ENCODE peak calls at places on chromosomes 2 and 18, in five cellular contexts. M is A549, Q is GM12878, D is SK-N-SH, U is K562. I is an unnamed sample. For H3K4me1, the result is how much of the 10 kb centered on the place peaks cover.

GRCh38 chr2:241570961-241571581 is 12.5 kb downstream of the BOK start:
- DNase-seq in M (no peak), U (no peak), D (peak), Q (no peak), I (no peak)

GRCh38 chr2:177393381-177393780 is 808 bp downstream of the AGPS start:
- DNase-seq in D (peak), Q (no peak), M (no peak), U (no peak), I (no peak)

GRCh38 chr2:169828141-169828811 is 1.0 kb downstream of the UBR3 start:
- DNase-seq in M (no peak), D (peak), U (peak), Q (peak), I (peak)

GRCh38 chr2:232578662-232579061 is 28.2 kb downstream of the EIF4E2 start:
- DNase-seq in Q (no peak), M (no peak), U (no peak), D (no peak), I (no peak)

GRCh38 chr2:206011795-206012194 is 74.2 kb downstream of the INO80D start:
- DNase-seq in Q (no peak), M (no peak), D (no peak), U (no peak), I (no peak)

GRCh38 chr2:100767224-100767653 is 52.7 kb upstream of the NPAS2 start:
- DNase-seq in D (no peak), Q (no peak), M (no peak), U (no peak), I (peak)

GRCh38 chr2:100936070-100936741 is 65.9 kb upstream of the RPL31 start:
- DNase-seq in D (no peak), M (no peak), Q (no peak), U (no peak), I (no peak)

GRCh38 chr2:175025233-175025632 is 20.1 kb upstream of the CHN1 start:
- DNase-seq in M (no peak), Q (no peak), U (no peak), D (no peak), I (no peak)

GRCh38 chr2:8236391-8236790 is 445.5 kb upstream of the ID2 start:
- DNase-seq in Q (no peak), M (no peak), U (no peak), D (no peak), I (no peak)

GRCh38 chr2:186714611-186715010 is 20.8 kb downstream of the FAM171B start:
- DNase-seq in Q (no peak), D (no peak), U (no peak), M (no peak), I (no peak)

GRCh38 chr2:234968633-234969328 is 17.0 kb downstream of the SH3BP4 start:
- DNase-seq in U (no peak), Q (no peak), M (no peak), D (no peak), I (no peak)

GRCh38 chr2:103003750-103004250 is 242.0 kb downstream of the TMEM182 start:
- DNase-seq in D (no peak), M (no peak), U (no peak), Q (no peak), I (no peak)

GRCh38 chr2:220370764-220371163 is 743.3 kb downstream of the SLC4A3 start:
- DNase-seq in D (no peak), M (no peak), U (no peak), Q (no peak), I (peak)

GRCh38 chr2:161436411-161436810 is 20.3 kb downstream of the TBR1 start:
- DNase-seq in M (no peak), D (no peak), U (no peak), Q (no peak), I (peak)

GRCh38 chr2:28445448-28446258 is 50.2 kb upstream of the PLB1 start:
- DNase-seq in Q (no peak), M (peak), D (peak), U (peak), I (peak)

GRCh38 chr18:58255701-58256311 is 211.8 kb downstream of the NEDD4L start:
- DNase-seq in D (no peak), M (no peak), U (no peak), Q (no peak), I (no peak)

GRCh38 chr18:58253318-58253717 is 209.3 kb downstream of the NEDD4L start:
- DNase-seq in M (no peak), Q (no peak), D (no peak), U (no peak), I (no peak)

GRCh38 chr18:58256316-58257080 is 212.5 kb downstream of the NEDD4L start:
- DNase-seq in U (no peak), M (no peak), D (no peak), Q (no peak), I (no peak)

GRCh38 chr18:58253871-58254270 is 209.8 kb downstream of the NEDD4L start:
- DNase-seq in M (no peak), U (no peak), D (no peak), Q (no peak), I (no peak)

GRCh38 chr18:58254873-58255511 is 211.0 kb downstream of the NEDD4L start:
- DNase-seq in U (no peak), D (no peak), M (no peak), Q (no peak), I (peak)
- TF ChIP-seq RCOR1 in U (no peak), D (no peak), M (no peak), Q (no peak), I (no peak)

GRCh38 chr2:64720543-64721325 is 67.0 kb upstream of the SERTAD2 start:
- DNase-seq in U (no peak), M (no peak), Q (no peak), D (no peak), I (no peak)

GRCh38 chr2:64722645-64723044 is 68.9 kb upstream of the SERTAD2 start:
- DNase-seq in U (no peak), Q (no peak), D (no peak), M (no peak), I (no peak)

GRCh38 chr2:64718250-64718866 is 64.6 kb upstream of the SERTAD2 start:
- DNase-seq in D (peak), U (no peak), Q (no peak), M (no peak), I (no peak)

GRCh38 chr2:64716569-64716968 is 62.9 kb upstream of the SERTAD2 start:
- DNase-seq in Q (no peak), U (no peak), D (no peak), M (no peak), I (no peak)

GRCh38 chr2:64721326-64721633 is 67.6 kb upstream of the SERTAD2 start:
- DNase-seq in U (no peak), Q (no peak), D (no peak), M (no peak), I (no peak)
- H3K4me1 ChIP-seq in U (under half), Q (under half), D (under half), M (under half), I (under half)

DNA sequence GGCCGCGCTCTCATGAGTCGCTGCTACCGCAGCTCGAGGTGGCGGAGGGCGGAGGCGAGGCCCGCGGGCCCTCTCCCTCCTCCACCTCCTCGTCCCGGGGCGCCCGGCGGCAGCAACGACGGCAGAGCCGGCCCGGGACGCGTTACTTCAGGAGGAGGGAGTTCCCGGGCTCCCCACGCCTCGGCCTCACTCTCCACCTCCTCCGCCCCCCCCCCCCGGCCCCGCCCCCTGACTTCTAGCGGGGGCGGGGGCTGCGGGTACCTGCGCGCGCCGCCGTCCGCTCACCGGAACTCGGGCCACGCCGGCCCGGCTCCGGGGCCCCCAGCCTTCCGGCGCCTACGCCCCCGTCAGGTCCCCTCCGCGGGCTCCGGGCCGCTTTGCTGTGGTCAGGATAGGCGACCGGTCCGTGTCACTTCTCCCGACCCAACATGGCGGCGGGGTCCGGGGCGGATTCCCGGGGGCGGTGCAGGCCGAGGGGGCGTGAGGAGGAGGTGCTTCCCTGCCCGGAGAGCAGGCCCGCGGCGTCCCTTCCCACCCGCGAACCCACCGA is at the start of gene YES1:
- DNase-seq in Q (no peak), U (peak), M (peak), D (peak), I (peak)
- TF ChIP-seq RCOR1 in Q (no peak), U (no peak), M (no peak), D (no peak), I (no peak)

GRCh38 chr2:160375802-160376469 is 117.7 kb downstream of the RBMS1 start:
- DNase-seq in M (no peak), U (no peak), Q (no peak), D (no peak), I (peak)

GRCh38 chr2:160375037-160375436 is 118.6 kb downstream of the RBMS1 start:
- DNase-seq in Q (no peak), M (no peak), D (no peak), U (no peak), I (peak)

GRCh38 chr2:160377204-160377995 is 116.2 kb downstream of the RBMS1 start:
- DNase-seq in Q (no peak), M (no peak), D (no peak), U (no peak), I (peak)

GRCh38 chr2:160379399-160379798 is 114.2 kb downstream of the RBMS1 start:
- DNase-seq in Q (no peak), D (no peak), U (no peak), M (no peak), I (peak)

GRCh38 chr2:160376576-160376975 is 117.0 kb downstream of the RBMS1 start:
- DNase-seq in U (no peak), Q (no peak), D (no peak), M (no peak), I (peak)
- H3K4me1 ChIP-seq in U (under half), Q (under half), D (under half), M (half or more), I (half or more)

I was measured in IMR-90.